ENCODE peak calls at places on chromosome 10, in four cellular contexts. Z is AG04450; G is CD8-positive, alpha-beta T cell; O is dorsolateral prefrontal cortex. I is an unnamed sample.

GRCh38 chr10:3906511-3907111 is 121.6 kb upstream of the KLF6 start:
- DNase-seq in Z (peak; percentile 82), G (no peak), O (no peak), I (no peak)

GRCh38 chr10:12348341-12348869 is 942 bp upstream of the CAMK1D start:
- DNase-seq in Z (no peak), G (no peak), O (no peak), I (peak; percentile 5)

GRCh38 chr10:14553434-14553833 is 221.3 kb downstream of the FAM107B start:
- DNase-seq in Z (no peak), G (no peak), O (no peak), I (no peak)

GRCh38 chr10:3486346-3487065 is 298.5 kb downstream of the KLF6 start:
- DNase-seq in Z (no peak), G (no peak), O (no peak), I (no peak)

GRCh38 chr10:45569471-45569870 is 103.1 kb downstream of the ZFAND4 start:
- DNase-seq in Z (no peak), G (no peak), O (no peak), I (no peak)

GRCh38 chr10:61897671-61898434 is 3.6 kb upstream of the ARID5B start:
- DNase-seq in Z (no peak), G (no peak), O (peak; percentile 37), I (no peak)

GRCh38 chr10:100146875-100147665 is 38.8 kb downstream of the ERLIN1 start:
- DNase-seq in Z (no peak), G (no peak), O (no peak), I (no peak)

GRCh38 chr10:13100349-13101294 is 659 bp downstream of the OPTN start:
- DNase-seq in Z (no peak), G (peak; percentile 20), O (no peak), I (no peak)

GRCh38 chr10:29353887-29354561 is 65.2 kb downstream of the LYZL1 start:
- DNase-seq in Z (no peak), G (no peak), O (no peak), I (no peak)
- TF ChIP-seq CTCF in Z (no peak), G (no peak), O (no peak), I (no peak)

GRCh38 chr10:132846631-132847415 is 60.9 kb upstream of the NKX6-2 start:
- DNase-seq in Z (no peak), G (no peak), O (no peak), I (no peak)
- H3K27me3 ChIP-seq in Z (peaks cover 20% of the 10 kb centered on the region), G (no peaks in the 10 kb centered on the region), O (no peaks in the 10 kb centered on the region), I (no peaks in the 10 kb centered on the region)

GRCh38 chr10:84114088-84114667 is 25.1 kb upstream of the GHITM start:
- DNase-seq in Z (no peak), G (no peak), O (no peak), I (no peak)
- TF ChIP-seq CTCF in Z (peak; percentile 30), G (no peak), O (no peak), I (peak; percentile 35)

DNA sequence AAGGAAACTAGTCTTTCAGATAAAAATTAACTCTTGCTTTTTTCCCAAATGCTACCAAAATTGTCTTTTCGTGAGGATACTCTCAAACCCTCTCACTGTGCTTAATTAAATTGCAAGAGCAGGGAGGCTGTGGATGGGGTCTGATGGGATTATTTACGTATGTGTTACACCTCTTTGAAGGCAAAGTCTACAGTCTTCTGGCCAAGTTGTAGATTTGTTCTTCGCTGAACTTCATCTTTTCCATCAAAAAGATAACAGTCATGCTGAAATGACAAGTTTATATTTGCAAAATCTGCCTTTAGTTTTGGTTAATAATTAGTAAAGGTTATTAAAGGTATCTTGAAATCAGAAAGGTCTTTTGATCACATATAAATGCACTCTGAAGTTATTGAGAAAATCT is 22.7 kb downstream of the A1CF start:
- DNase-seq in Z (no peak), G (no peak), O (no peak), I (no peak)
- H3K27me3 ChIP-seq in Z (no peaks in the 10 kb centered on the region), G (no peaks in the 10 kb centered on the region), O (peaks cover 9% of the 10 kb centered on the region), I (peaks cover 4% of the 10 kb centered on the region)